ENCODE peak calls at places on chromosomes 11 and 22, in seven cellular contexts. Y is pancreas, L is PC-3, W is mesothelial cell of epicardium, U is astrocyte of the spinal cord, C is nephron progenitor cell, J is A549. N is an unnamed sample.

GRCh38 chr11:96339704-96340554 is 3.1 kb downstream of the MAML2 start:
- DNase-seq in Y (no peak), L (no peak), W (no peak), U (peak), C (no peak), J (no peak), N (no peak)

GRCh38 chr11:120613264-120614226 is 102.0 kb downstream of the GRIK4 start:
- DNase-seq in Y (no peak), L (no peak), W (no peak), U (no peak), C (no peak), J (no peak), N (no peak)

GRCh38 chr11:69360606-69361005 is 66.7 kb downstream of the MYEOV start:
- DNase-seq in Y (no peak), L (no peak), W (no peak), U (no peak), C (no peak), J (no peak), N (no peak)

GRCh38 chr11:118744001-118744400 is 47.0 kb downstream of the DDX6 start:
- DNase-seq in Y (no peak), L (no peak), W (no peak), U (no peak), C (no peak), J (no peak), N (no peak)

GRCh38 chr11:2686360-2687222 is 13.2 kb downstream of the KCNQ1OT1 start:
- DNase-seq in Y (no peak), L (no peak), W (no peak), U (no peak), C (no peak), J (no peak), N (no peak)

GRCh38 chr11:125807909-125808308 is 20.0 kb downstream of the PATE3 start:
- DNase-seq in Y (no peak), L (peak), W (no peak), U (no peak), C (no peak), J (no peak), N (no peak)

GRCh38 chr11:65266210-65266609 is 4.4 kb downstream of the POLA2 start:
- DNase-seq in Y (no peak), L (no peak), W (no peak), U (no peak), C (no peak), J (no peak), N (no peak)

GRCh38 chr11:118012083-118012669 is 26.0 kb downstream of the IL10RA start:
- DNase-seq in Y (no peak), L (peak), W (no peak), U (no peak), C (no peak), J (no peak), N (no peak)

GRCh38 chr22:37519268-37520195 is at the start of gene CARD10:
- DNase-seq in Y (peak), L (peak), W (no peak), U (no peak), C (peak), J (no peak), N (no peak)

GRCh38 chr11:73649206-73649605 is 2.8 kb downstream of the PLEKHB1 start:
- DNase-seq in Y (no peak), L (no peak), W (no peak), U (no peak), C (no peak), J (no peak), N (no peak)

DNA sequence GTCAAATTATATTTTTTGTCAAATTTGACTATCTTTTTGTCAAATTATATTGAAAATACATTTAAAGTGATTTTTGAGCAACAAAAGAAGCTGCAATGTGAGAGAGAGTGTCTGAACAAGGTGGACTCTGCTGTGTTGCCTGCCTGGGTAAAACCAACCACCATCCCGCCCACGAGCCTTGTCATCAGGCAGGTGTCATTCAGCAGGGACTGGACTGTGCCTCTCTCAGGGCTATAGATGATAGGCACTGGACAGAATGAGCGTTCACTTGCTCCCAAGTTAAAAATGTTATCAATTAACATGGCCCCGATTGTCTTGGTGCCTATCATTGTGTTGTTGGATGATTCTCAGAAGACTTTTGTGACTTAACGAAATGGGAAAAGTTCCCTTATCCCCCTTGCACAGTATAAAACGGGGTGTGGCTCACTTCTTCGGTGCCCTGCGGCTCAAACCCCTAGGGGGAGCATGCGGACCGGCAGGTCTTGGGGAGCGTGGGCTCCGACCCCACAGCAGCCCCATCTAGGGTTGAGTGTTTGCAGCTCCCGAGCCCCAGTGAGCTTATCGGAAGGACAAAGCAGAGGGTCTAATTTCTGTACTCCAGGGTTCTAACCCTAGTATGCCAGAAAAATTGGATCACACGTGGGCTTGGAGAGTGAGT is 1.7 kb downstream of the APOL5 start:
- DNase-seq in Y (no peak), L (no peak), W (no peak), U (no peak), C (no peak), J (no peak), N (no peak)
- TF ChIP-seq CTCF in Y (no peak), L (no peak), W (no peak), U (no peak), C (no peak), J (no peak), N (no peak)

GRCh38 chr11:29272019-29272654 is 744.7 kb downstream of the KCNA4 start:
- DNase-seq in Y (no peak), L (peak), W (no peak), U (peak), C (no peak), J (peak), N (no peak)
- TF ChIP-seq CTCF in Y (no peak), L (peak), W (no peak), U (peak), C (peak), J (peak), N (peak)

DNA sequence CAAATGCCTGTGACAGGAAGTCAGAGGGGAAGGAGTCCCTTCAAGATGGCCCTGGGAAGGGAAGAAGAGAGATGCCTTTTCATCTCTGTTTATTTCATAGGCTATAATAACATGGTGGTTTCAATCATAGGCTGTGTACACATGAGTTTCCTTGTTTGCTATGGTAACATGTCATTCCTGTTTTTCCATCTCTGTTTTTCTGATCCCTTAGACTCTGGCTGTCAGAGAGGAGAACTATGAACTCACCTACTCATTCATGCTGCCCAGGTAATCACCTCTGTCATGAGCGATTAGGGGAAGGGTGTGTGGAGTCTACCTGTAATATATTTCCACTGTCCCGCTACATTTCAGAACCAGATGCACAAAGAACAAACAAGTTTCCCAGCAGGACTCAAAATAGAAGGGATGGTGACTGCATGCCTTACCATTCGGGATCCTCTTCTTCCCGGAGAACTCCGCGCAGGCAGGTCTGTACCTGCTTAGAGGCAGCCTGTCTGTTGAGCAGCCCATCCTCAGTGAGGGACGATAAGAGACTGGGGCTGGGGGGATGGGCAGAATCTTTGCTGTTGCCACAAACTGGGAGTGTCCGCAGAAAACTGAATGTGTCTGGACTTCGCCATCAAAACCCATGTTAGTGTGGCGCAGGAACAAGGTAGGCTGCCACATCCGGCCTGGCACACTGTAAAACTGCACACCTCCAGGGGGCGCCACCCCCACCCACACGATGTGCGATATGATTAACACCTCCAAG is 7.1 kb upstream of the PEX26 start:
- DNase-seq in Y (no peak), L (peak), W (no peak), U (no peak), C (no peak), J (no peak), N (no peak)
- TF ChIP-seq CTCF in Y (no peak), L (peak), W (peak), U (peak), C (peak), J (no peak), N (peak)

GRCh38 chr11:17851697-17852096 is 117.1 kb downstream of the KCNC1 start:
- DNase-seq in Y (no peak), L (no peak), W (no peak), U (no peak), C (no peak), J (no peak), N (no peak)

GRCh38 chr11:17853280-17853679 is 118.7 kb downstream of the KCNC1 start:
- DNase-seq in Y (no peak), L (no peak), W (no peak), U (no peak), C (no peak), J (no peak), N (no peak)

GRCh38 chr11:17848709-17849108 is 114.1 kb downstream of the KCNC1 start:
- DNase-seq in Y (no peak), L (no peak), W (no peak), U (no peak), C (no peak), J (no peak), N (no peak)

GRCh38 chr11:17855531-17856290 is 121.1 kb downstream of the KCNC1 start:
- DNase-seq in Y (no peak), L (no peak), W (no peak), U (no peak), C (no peak), J (no peak), N (no peak)

GRCh38 chr11:17852246-17852645 is 117.7 kb downstream of the KCNC1 start:
- DNase-seq in Y (no peak), L (no peak), W (no peak), U (no peak), C (no peak), J (no peak), N (no peak)
- TF ChIP-seq CTCF in Y (no peak), L (no peak), W (no peak), U (no peak), C (no peak), J (no peak), N (no peak)

DNA sequence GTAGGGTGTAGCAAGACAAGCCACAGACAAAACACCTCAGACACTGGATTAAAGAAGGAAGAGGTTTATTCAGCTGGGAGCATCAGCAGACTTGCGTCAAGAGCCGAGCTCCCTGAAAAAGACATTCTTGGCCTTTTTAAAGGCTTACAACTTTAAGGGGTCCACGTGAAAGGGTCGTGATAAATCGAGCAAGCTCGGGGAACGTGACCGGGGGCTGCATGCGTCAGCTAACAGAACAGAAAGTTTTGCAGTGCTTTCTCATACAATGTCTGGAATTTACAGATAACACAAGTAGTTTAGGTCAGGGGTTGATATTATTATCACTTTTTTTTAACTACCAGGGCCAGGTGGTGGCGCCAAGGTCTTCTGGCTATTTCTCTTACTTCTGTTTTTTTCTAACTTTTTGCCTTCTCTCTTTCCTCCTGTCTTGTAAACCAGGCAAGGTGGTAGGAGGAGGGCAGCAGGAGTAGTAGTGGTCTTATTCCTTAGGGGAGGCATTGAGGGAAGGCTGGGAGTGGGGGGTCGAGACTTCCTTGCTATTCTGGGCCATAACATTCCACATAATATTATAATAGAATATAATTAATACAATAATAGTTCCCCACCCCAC is 631 bp upstream of the ALDH3B1 start:
- DNase-seq in Y (no peak), L (peak), W (no peak), U (peak), C (no peak), J (peak), N (no peak)
- TF ChIP-seq CTCF in Y (no peak), L (peak), W (no peak), U (peak), C (no peak), J (peak), N (no peak)

GRCh38 chr11:5592615-5593014 is 3.8 kb upstream of the TRIM6 start:
- DNase-seq in Y (no peak), L (no peak), W (no peak), U (no peak), C (no peak), J (no peak), N (no peak)
- TF ChIP-seq CTCF in Y (no peak), L (no peak), W (no peak), U (no peak), C (no peak), J (no peak), N (no peak)